ENCODE peak calls at places on chromosome 6, in four cellular contexts. One of them, this sample, is unnamed.
A peak's percentile ranks its signal among the peaks of the same experiment; 100 is the strongest.

GRCh38 chr6:95797054-95797453 is 218.7 kb upstream of the FUT9 start:
- DNase-seq in neuronal stem cell: no peak
- DNase-seq in H9: no peak
- DNase-seq in trophoblast cell: no peak
- DNase-seq in this sample: no peak

GRCh38 chr6:64712606-64713005 is 994.4 kb downstream of the EYS start:
- DNase-seq in neuronal stem cell: no peak
- DNase-seq in H9: no peak
- DNase-seq in trophoblast cell: no peak
- DNase-seq in this sample: no peak

GRCh38 chr6:111759836-111760785 is 113.1 kb downstream of the FYN start:
- DNase-seq in neuronal stem cell: no peak
- DNase-seq in H9: no peak
- DNase-seq in trophoblast cell: peak; percentile 50
- DNase-seq in this sample: peak; percentile 97

GRCh38 chr6:131038612-131039344 is 24.3 kb downstream of the EPB41L2 start:
- DNase-seq in neuronal stem cell: no peak
- DNase-seq in H9: no peak
- DNase-seq in trophoblast cell: no peak
- DNase-seq in this sample: peak; percentile 71

GRCh38 chr6:69887026-69887425 is 20.7 kb downstream of the COL19A1 start:
- DNase-seq in neuronal stem cell: no peak
- DNase-seq in H9: no peak
- DNase-seq in trophoblast cell: no peak
- DNase-seq in this sample: peak; percentile 25

GRCh38 chr6:159577564-159577963 is 115.5 kb downstream of the SOD2 start:
- DNase-seq in neuronal stem cell: no peak
- DNase-seq in H9: peak; percentile 37
- DNase-seq in trophoblast cell: no peak
- DNase-seq in this sample: peak; percentile 4

GRCh38 chr6:35590622-35591066 is 77.9 kb upstream of the TULP1 start:
- DNase-seq in neuronal stem cell: no peak
- DNase-seq in H9: no peak
- DNase-seq in trophoblast cell: no peak
- DNase-seq in this sample: no peak

GRCh38 chr6:167888098-167888497 is 61.4 kb downstream of the AFDN start:
- DNase-seq in neuronal stem cell: no peak
- DNase-seq in H9: no peak
- DNase-seq in trophoblast cell: no peak
- DNase-seq in this sample: no peak

GRCh38 chr6:20379231-20379630 is 22.4 kb upstream of the E2F3 start:
- DNase-seq in neuronal stem cell: no peak
- DNase-seq in H9: no peak
- DNase-seq in trophoblast cell: no peak
- DNase-seq in this sample: no peak

GRCh38 chr6:49646130-49646824 is 9.6 kb upstream of the RHAG start:
- DNase-seq in neuronal stem cell: no peak
- DNase-seq in H9: no peak
- DNase-seq in trophoblast cell: peak; percentile 40
- DNase-seq in this sample: no peak

GRCh38 chr6:28816909-28817807 is 106.6 kb downstream of the TRIM27 start:
- DNase-seq in neuronal stem cell: no peak
- DNase-seq in H9: peak; percentile 61
- DNase-seq in trophoblast cell: peak; percentile 45
- DNase-seq in this sample: peak; percentile 86

GRCh38 chr6:38185244-38185643 is 365.7 kb downstream of the ZFAND3 start:
- DNase-seq in neuronal stem cell: no peak
- DNase-seq in H9: no peak
- DNase-seq in trophoblast cell: no peak
- DNase-seq in this sample: no peak

GRCh38 chr6:146546440-146546839 is 2.8 kb downstream of the RAB32 start:
- DNase-seq in neuronal stem cell: no peak
- DNase-seq in H9: no peak
- DNase-seq in trophoblast cell: peak; percentile 98
- DNase-seq in this sample: peak; percentile 94

GRCh38 chr6:63418741-63419140 is 99.0 kb upstream of the LGSN start:
- DNase-seq in neuronal stem cell: no peak
- DNase-seq in H9: no peak
- DNase-seq in trophoblast cell: no peak
- DNase-seq in this sample: no peak

GRCh38 chr6:135750081-135750480 is 101.4 kb upstream of the PDE7B start:
- DNase-seq in neuronal stem cell: no peak
- DNase-seq in H9: no peak
- DNase-seq in trophoblast cell: no peak
- DNase-seq in this sample: no peak

GRCh38 chr6:109465772-109466171 is 10.2 kb upstream of the MICAL1 start:
- DNase-seq in neuronal stem cell: no peak
- DNase-seq in H9: no peak
- DNase-seq in trophoblast cell: no peak
- DNase-seq in this sample: no peak

GRCh38 chr6:116251568-116252384 is 2.1 kb downstream of the TSPYL4 start:
- DNase-seq in neuronal stem cell: no peak
- DNase-seq in H9: peak; percentile 39
- DNase-seq in trophoblast cell: no peak
- DNase-seq in this sample: peak; percentile 80

GRCh38 chr6:144197919-144198318 is 47.6 kb downstream of the STX11 start:
- DNase-seq in neuronal stem cell: no peak
- DNase-seq in H9: no peak
- DNase-seq in trophoblast cell: peak; percentile 91
- DNase-seq in this sample: no peak

GRCh38 chr6:141664744-141665143 is 468.0 kb upstream of the GJE1 start:
- DNase-seq in neuronal stem cell: no peak
- DNase-seq in H9: no peak
- DNase-seq in trophoblast cell: no peak
- DNase-seq in this sample: no peak

GRCh38 chr6:154933181-154933827 is 61.8 kb upstream of the TIAM2 start:
- DNase-seq in neuronal stem cell: no peak
- DNase-seq in H9: no peak
- DNase-seq in trophoblast cell: peak; percentile 13
- DNase-seq in this sample: peak; percentile 32

GRCh38 chr6:72758901-72759300 is 137.0 kb downstream of the KCNQ5 start:
- DNase-seq in neuronal stem cell: no peak
- DNase-seq in H9: no peak
- DNase-seq in trophoblast cell: no peak
- DNase-seq in this sample: no peak

GRCh38 chr6:150492941-150493340 is 106.7 kb upstream of the PLEKHG1 start:
- DNase-seq in neuronal stem cell: no peak
- DNase-seq in H9: no peak
- DNase-seq in trophoblast cell: no peak
- DNase-seq in this sample: no peak

GRCh38 chr6:53433617-53434285 is 85.0 kb upstream of the ELOVL5 start:
- DNase-seq in neuronal stem cell: no peak
- DNase-seq in H9: no peak
- DNase-seq in trophoblast cell: no peak
- DNase-seq in this sample: no peak

DNA sequence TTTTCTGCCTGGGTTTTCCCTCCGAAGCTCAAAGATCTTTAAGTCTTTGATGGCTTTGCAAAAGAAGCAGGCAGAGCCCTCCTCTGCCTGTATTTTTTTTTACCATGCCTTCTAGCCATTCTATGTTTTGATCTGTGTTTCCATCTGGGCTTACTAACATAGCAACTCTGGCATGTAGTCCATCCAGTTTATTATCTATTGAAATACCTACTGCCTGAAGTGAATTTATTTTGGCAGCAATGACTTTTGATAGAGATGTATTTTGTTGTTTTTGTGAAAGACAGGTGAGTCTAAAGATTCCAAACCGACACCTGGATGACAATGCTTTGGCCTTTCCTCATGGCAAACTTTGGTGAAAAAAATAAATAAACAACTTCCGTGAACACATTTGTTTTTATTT is 1157.7 kb upstream of the MAP3K7 start:
- DNase-seq in neuronal stem cell: no peak
- DNase-seq in H9: no peak
- DNase-seq in trophoblast cell: peak; percentile 82
- DNase-seq in this sample: no peak
- H3K4ac ChIP-seq in neuronal stem cell: no peak overlapping the region
- H3K4ac ChIP-seq in H9: no peak overlapping the region
- H3K4ac ChIP-seq in trophoblast cell: no peak overlapping the region
- H3K4ac ChIP-seq in this sample: no peak overlapping the region

GRCh38 chr6:16770701-16771569 is 9.7 kb upstream of the ATXN1 start:
- DNase-seq in neuronal stem cell: peak; percentile 40
- DNase-seq in H9: peak; percentile 88
- DNase-seq in trophoblast cell: peak; percentile 80
- DNase-seq in this sample: peak; percentile 60
- H3K4ac ChIP-seq in neuronal stem cell: no peak overlapping the region
- H3K4ac ChIP-seq in H9: no peak overlapping the region
- H3K4ac ChIP-seq in trophoblast cell: no peak overlapping the region
- H3K4ac ChIP-seq in this sample: peak overlapping the region; percentile 99

DNA sequence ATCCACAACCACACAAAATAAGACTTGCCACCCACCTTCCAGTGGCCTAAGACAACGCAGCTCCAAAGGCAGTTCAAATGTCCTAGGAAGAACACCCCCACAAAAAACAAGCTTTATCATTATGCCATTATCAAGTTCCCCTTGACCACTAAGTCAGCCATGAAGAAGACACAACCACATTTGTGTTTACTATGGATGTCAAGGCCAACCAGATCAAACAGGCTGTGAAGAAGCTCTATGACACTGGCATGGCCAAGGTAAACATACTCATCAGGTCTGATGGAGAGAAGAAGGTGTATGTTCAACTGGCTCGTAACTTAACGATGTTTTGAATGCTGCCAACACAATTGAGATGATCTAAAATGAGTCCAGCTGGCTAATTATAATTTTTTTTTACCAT is 26.1 kb downstream of the SEC63 start:
- DNase-seq in neuronal stem cell: no peak
- DNase-seq in H9: no peak
- DNase-seq in trophoblast cell: no peak
- DNase-seq in this sample: no peak
- H3K4ac ChIP-seq in neuronal stem cell: no peak overlapping the region
- H3K4ac ChIP-seq in H9: no peak overlapping the region
- H3K4ac ChIP-seq in trophoblast cell: peak overlapping the region; percentile 79
- H3K4ac ChIP-seq in this sample: no peak overlapping the region

DNA sequence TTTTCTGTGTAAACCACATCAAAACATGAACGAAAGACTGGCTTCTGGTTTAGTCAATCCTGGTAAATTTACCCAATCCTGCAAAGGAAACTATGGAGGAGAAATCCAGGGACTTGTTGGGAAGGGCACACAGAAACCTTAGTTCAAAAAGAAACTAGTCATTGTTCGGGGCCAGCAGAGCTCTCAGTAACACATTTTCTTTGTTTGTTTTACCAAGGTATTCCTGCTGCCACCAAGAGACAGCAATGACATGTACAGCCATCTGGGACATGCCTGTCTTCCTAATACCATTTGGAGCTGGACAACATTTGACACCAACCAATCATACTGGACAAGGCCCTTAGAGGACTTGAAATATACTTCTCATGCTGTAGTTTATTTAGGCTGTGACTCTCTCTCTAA is 8.3 kb downstream of the OARD1 start:
- DNase-seq in neuronal stem cell: no peak
- DNase-seq in H9: no peak
- DNase-seq in trophoblast cell: peak; percentile 18
- DNase-seq in this sample: no peak
- H3K4ac ChIP-seq in neuronal stem cell: no peak overlapping the region
- H3K4ac ChIP-seq in H9: no peak overlapping the region
- H3K4ac ChIP-seq in trophoblast cell: no peak overlapping the region
- H3K4ac ChIP-seq in this sample: no peak overlapping the region

GRCh38 chr6:33712914-33713313 is 1.4 kb upstream of the UQCC2 start:
- DNase-seq in neuronal stem cell: no peak
- DNase-seq in H9: no peak
- DNase-seq in trophoblast cell: no peak
- DNase-seq in this sample: no peak

GRCh38 chr6:33710296-33711121 is 991 bp downstream of the UQCC2 start:
- DNase-seq in neuronal stem cell: no peak
- DNase-seq in H9: no peak
- DNase-seq in trophoblast cell: no peak
- DNase-seq in this sample: no peak

GRCh38 chr6:33709605-33710295 is 1.8 kb downstream of the UQCC2 start:
- DNase-seq in neuronal stem cell: no peak
- DNase-seq in H9: no peak
- DNase-seq in trophoblast cell: no peak
- DNase-seq in this sample: no peak

GRCh38 chr6:33713786-33714185 is 2.3 kb upstream of the UQCC2 start:
- DNase-seq in neuronal stem cell: no peak
- DNase-seq in H9: no peak
- DNase-seq in trophoblast cell: no peak
- DNase-seq in this sample: no peak

GRCh38 chr6:33711140-33712129 is at the start of gene UQCC2:
- DNase-seq in neuronal stem cell: peak; percentile 96
- DNase-seq in H9: peak; percentile 97
- DNase-seq in trophoblast cell: peak; percentile 100
- DNase-seq in this sample: peak; percentile 95
- H3K4ac ChIP-seq in neuronal stem cell: no peak within 1 kb of the TSS
- H3K4ac ChIP-seq in H9: no peak within 1 kb of the TSS
- H3K4ac ChIP-seq in trophoblast cell: peak within 1 kb of the TSS; percentile 87
- H3K4ac ChIP-seq in this sample: peak within 1 kb of the TSS; percentile 99

This sample was measured in IMR-90.